ENCODE peak calls at places on chromosomes 13 and 19, in nine cellular contexts. R, L, P, E, Q, N, S, W and Y are unnamed samples.

GRCh38 chr19:21947775-21948174 is 63.0 kb downstream of the ZNF208 start:
- DNase-seq in Q (no peak), P (peak), E (no peak), R (no peak), N (peak), S (no peak), W (no peak), L (no peak), Y (no peak)

GRCh38 chr19:20165971-20166592 is 932 bp upstream of the ZNF486 start:
- DNase-seq in L (no peak), P (no peak), S (no peak), R (no peak), E (no peak), W (no peak), N (no peak), Q (no peak), Y (no peak)

GRCh38 chr19:31100945-31101344 is 248.3 kb downstream of the TSHZ3 start:
- DNase-seq in E (no peak), S (no peak), W (no peak), Q (no peak), P (no peak), L (no peak), N (no peak), R (no peak), Y (no peak)

GRCh38 chr19:4338441-4339350 is at the start of gene STAP2:
- DNase-seq in E (peak), L (peak), P (no peak), N (no peak), S (no peak), R (peak), Q (no peak), W (peak), Y (no peak)

GRCh38 chr19:45924891-45925447 is 10.4 kb upstream of the NANOS2 start:
- DNase-seq in S (no peak), Q (no peak), P (no peak), R (no peak), N (no peak), W (no peak), L (no peak), E (no peak), Y (no peak)

GRCh38 chr19:33785795-33786194 is 10.9 kb upstream of the KCTD15 start:
- DNase-seq in N (peak), E (no peak), L (no peak), R (no peak), W (no peak), S (no peak), P (no peak), Q (no peak), Y (no peak)

GRCh38 chr19:56840452-56841193 is at the start of the genes PEG3 and ZIM2:
- DNase-seq in N (no peak), E (no peak), R (no peak), S (peak), P (peak), Q (no peak), L (peak), W (peak), Y (peak)

GRCh38 chr13:29845440-29846056 is 4.9 kb downstream of the UBL3 start:
- DNase-seq in L (no peak), E (no peak), R (peak), W (no peak), Q (no peak), N (peak), P (no peak), S (no peak), Y (no peak)

GRCh38 chr19:12567951-12568350 is 16.7 kb upstream of the ZNF564 start:
- DNase-seq in Q (no peak), N (peak), W (no peak), R (no peak), P (no peak), L (no peak), E (no peak), S (no peak), Y (no peak)

GRCh38 chr19:6212403-6213265 is 67.1 kb downstream of the MLLT1 start:
- DNase-seq in Q (no peak), W (no peak), N (no peak), S (no peak), L (no peak), R (no peak), P (peak), E (no peak), Y (no peak)

GRCh38 chr13:73608731-73609485 is 525.3 kb downstream of the KLF12 start:
- DNase-seq in L (no peak), S (no peak), R (no peak), N (no peak), E (peak), W (no peak), Q (no peak), P (no peak), Y (no peak)

GRCh38 chr19:56538761-56539263 is at the start of gene ZFP28:
- DNase-seq in E (no peak), W (peak), S (peak), R (peak), Q (no peak), P (peak), L (peak), N (no peak), Y (peak)

GRCh38 chr19:5743640-5744039 is 23.2 kb downstream of the CATSPERD start:
- DNase-seq in L (no peak), R (no peak), Q (no peak), N (no peak), S (no peak), W (no peak), E (no peak), P (no peak), Y (no peak)

GRCh38 chr13:50909605-50910482 is at the start of gene RNASEH2B:
- DNase-seq in W (peak), P (peak), S (no peak), E (no peak), L (peak), N (peak), Q (peak), R (peak), Y (peak)

GRCh38 chr19:10625003-10625761 is at the start of gene SLC44A2:
- DNase-seq in R (no peak), W (peak), Q (no peak), N (peak), P (peak), S (no peak), L (peak), E (peak), Y (peak)

GRCh38 chr13:20550799-20551198 is 16.2 kb upstream of the IFT88 start:
- DNase-seq in R (no peak), E (no peak), W (no peak), S (no peak), Q (no peak), P (no peak), L (no peak), N (no peak), Y (no peak)

GRCh38 chr13:34522818-34523217 is 419.3 kb upstream of the NBEA start:
- DNase-seq in L (no peak), R (no peak), P (no peak), Q (no peak), S (no peak), N (no peak), E (no peak), W (no peak), Y (no peak)

GRCh38 chr13:20826810-20827560 is 53.2 kb upstream of the EEF1AKMT1 start:
- DNase-seq in N (peak), P (no peak), R (no peak), W (no peak), Q (no peak), S (no peak), L (no peak), E (no peak), Y (no peak)

GRCh38 chr13:55649485-55649884 is 1491.2 kb upstream of the PRR20A start:
- DNase-seq in P (no peak), S (no peak), Q (no peak), E (no peak), N (no peak), R (no peak), W (no peak), L (no peak), Y (no peak)

GRCh38 chr19:7989071-7989575 is 16.3 kb downstream of the ELAVL1 start:
- DNase-seq in N (peak), R (no peak), Q (no peak), L (no peak), P (no peak), S (no peak), E (no peak), W (peak), Y (no peak)

GRCh38 chr19:10293637-10294367 is 4.0 kb downstream of the ICAM5 start:
- DNase-seq in L (no peak), E (no peak), R (no peak), P (no peak), S (no peak), Q (no peak), N (no peak), W (no peak), Y (no peak)

GRCh38 chr19:8561071-8561764 is 16.0 kb downstream of the MYO1F start:
- DNase-seq in N (no peak), S (no peak), E (no peak), Q (no peak), R (no peak), P (no peak), W (no peak), L (no peak), Y (no peak)

GRCh38 chr19:24074720-24075119 is 12.3 kb upstream of the ZNF254 start:
- DNase-seq in Q (no peak), W (no peak), P (no peak), S (no peak), R (no peak), N (peak), L (no peak), E (no peak), Y (no peak)

GRCh38 chr19:1756264-1756663 is 3.0 kb downstream of the ONECUT3 start:
- DNase-seq in L (no peak), R (no peak), Q (no peak), W (no peak), N (no peak), P (no peak), S (no peak), E (no peak), Y (no peak)

GRCh38 chr19:56301152-56301551 is 13.5 kb downstream of the ZSCAN5A start:
- DNase-seq in W (no peak), E (no peak), Q (no peak), S (no peak), L (no peak), N (peak), P (no peak), R (no peak), Y (no peak)

GRCh38 chr13:94617389-94618000 is 15.8 kb downstream of the GPR180 start:
- DNase-seq in P (peak), R (peak), N (peak), L (no peak), E (no peak), W (no peak), Q (no peak), S (no peak), Y (no peak)

GRCh38 chr13:57644106-57644505 is 12.6 kb downstream of the PCDH17 start:
- DNase-seq in E (no peak), Q (no peak), W (no peak), N (no peak), S (no peak), L (no peak), R (no peak), P (no peak), Y (no peak)

GRCh38 chr19:29040951-29041350 is 172.0 kb downstream of the UQCRFS1 start:
- DNase-seq in S (no peak), E (no peak), P (no peak), Q (no peak), W (no peak), L (no peak), N (no peak), R (peak), Y (no peak)